ENCODE peak calls at places on chromosomes 11 and 22, in ten cellular contexts. Y, V, D, Z, O, A, J, U, L and B are unnamed samples.

GRCh38 chr11:59172345-59173079 is 580 bp downstream of the DTX4 start:
- DNase-seq in D (no peak), U (peak; percentile 27), O (no peak), Z (peak; percentile 86), L (no peak), V (peak; percentile 71), Y (peak; percentile 70), J (no peak), A (peak; percentile 29), B (peak; percentile 27)

GRCh38 chr22:39943366-39943765 is 16.8 kb upstream of the TMA7B start:
- DNase-seq in Y (no peak), V (no peak), A (no peak), L (no peak), O (peak; percentile 30), J (no peak), U (no peak), Z (peak; percentile 90), D (no peak), B (no peak)

GRCh38 chr11:10528121-10528520 is 12.9 kb downstream of the RNF141 start:
- DNase-seq in D (no peak), A (no peak), Z (no peak), O (no peak), V (no peak), L (no peak), U (no peak), Y (no peak), J (no peak), B (no peak)

GRCh38 chr11:126090452-126090851 is 27.8 kb upstream of the CDON start:
- DNase-seq in V (no peak), Y (no peak), Z (no peak), O (no peak), D (no peak), L (no peak), U (no peak), J (no peak), A (no peak), B (no peak)

GRCh38 chr11:3747704-3748103 is 49.6 kb downstream of the NUP98 start:
- DNase-seq in V (no peak), A (no peak), Z (no peak), O (no peak), U (no peak), D (no peak), L (no peak), Y (no peak), J (no peak), B (no peak)

GRCh38 chr11:68014157-68014965 is 4.2 kb downstream of the ALDH3B1 start:
- DNase-seq in Y (no peak), J (no peak), D (peak; percentile 67), O (no peak), A (no peak), Z (no peak), U (no peak), L (peak; percentile 61), V (no peak), B (no peak)

GRCh38 chr11:77214557-77214956 is 86.5 kb downstream of the MYO7A start:
- DNase-seq in O (no peak), J (no peak), U (no peak), Z (no peak), V (no peak), A (no peak), Y (no peak), L (no peak), D (no peak), B (no peak)

GRCh38 chr22:42417645-42418303 is 14.4 kb downstream of the NFAM1 start:
- DNase-seq in L (no peak), D (no peak), U (no peak), V (no peak), Z (no peak), J (no peak), Y (no peak), O (no peak), A (no peak), B (no peak)

GRCh38 chr11:8219257-8220021 is 44.2 kb downstream of the LMO1 start:
- DNase-seq in Z (peak; percentile 91), Y (peak; percentile 43), L (no peak), J (no peak), A (peak; percentile 62), D (no peak), O (peak; percentile 60), U (no peak), V (peak; percentile 22), B (no peak)

GRCh38 chr11:8250981-8251620 is 12.6 kb downstream of the LMO1 start:
- DNase-seq in D (peak; percentile 7), Z (no peak), Y (no peak), V (no peak), J (peak; percentile 35), L (peak; percentile 9), A (no peak), U (no peak), O (no peak), B (no peak)

GRCh38 chr11:100009728-100010127 is 677.4 kb upstream of the ARHGAP42 start:
- DNase-seq in J (no peak), V (no peak), Y (no peak), Z (no peak), L (no peak), D (no peak), U (no peak), A (no peak), O (no peak), B (no peak)

GRCh38 chr22:44068422-44069191 is 44.5 kb downstream of the PARVB start:
- DNase-seq in V (peak; percentile 53), O (no peak), A (no peak), J (no peak), Z (no peak), D (peak; percentile 36), L (no peak), U (peak; percentile 37), Y (no peak), B (no peak)

DNA sequence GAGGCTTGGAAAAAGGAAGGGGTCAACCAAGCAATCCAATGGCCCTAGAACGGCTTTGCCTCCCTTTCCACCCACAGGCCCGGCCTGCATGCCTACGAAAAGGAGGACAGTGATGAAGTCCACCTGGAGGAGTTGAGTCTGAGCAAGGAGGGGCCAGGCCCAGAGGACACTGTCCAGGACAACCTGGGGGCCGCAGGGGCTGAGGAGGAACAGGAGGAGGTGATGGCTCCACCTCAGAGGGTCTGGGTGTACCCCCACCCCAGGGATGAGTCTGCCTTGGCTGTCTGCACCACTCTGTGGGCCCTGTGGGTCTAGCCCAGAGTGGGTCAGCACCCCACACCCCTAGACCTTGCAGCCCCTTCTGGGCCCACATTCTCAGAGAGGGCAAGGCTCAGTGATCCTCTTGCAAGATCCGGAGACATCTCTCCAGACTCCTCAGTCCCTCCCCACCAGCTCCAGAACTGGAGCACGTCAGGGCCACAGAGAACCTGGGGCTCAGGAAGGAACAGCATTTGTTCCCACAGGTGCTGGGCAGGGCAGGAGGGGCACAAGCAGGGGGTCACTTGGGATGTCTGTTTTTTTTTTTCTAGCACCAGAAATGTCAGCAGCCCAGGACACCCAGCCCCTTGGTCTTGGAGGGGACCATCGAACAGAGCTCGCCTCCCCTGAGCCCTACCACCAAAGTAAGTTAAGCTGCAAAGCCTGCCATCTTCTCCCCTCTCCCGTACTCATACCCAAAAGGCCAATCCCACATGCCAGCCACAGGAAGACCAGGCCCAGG is 8.2 kb downstream of the PRR33 start:
- DNase-seq in L (no peak), Y (no peak), A (no peak), J (no peak), Z (no peak), U (no peak), O (no peak), D (no peak), V (no peak), B (no peak)
- H3K4me1 ChIP-seq in L (no peaks in the 10 kb centered on the region), Y (no peaks in the 10 kb centered on the region), A (peaks cover 18% of the 10 kb centered on the region), J (peaks cover 28% of the 10 kb centered on the region), Z (no peaks in the 10 kb centered on the region), U (peaks cover 50% of the 10 kb centered on the region), O (peaks cover 9% of the 10 kb centered on the region), D (no peaks in the 10 kb centered on the region), V (peaks cover 17% of the 10 kb centered on the region), B (peaks cover 23% of the 10 kb centered on the region)

DNA sequence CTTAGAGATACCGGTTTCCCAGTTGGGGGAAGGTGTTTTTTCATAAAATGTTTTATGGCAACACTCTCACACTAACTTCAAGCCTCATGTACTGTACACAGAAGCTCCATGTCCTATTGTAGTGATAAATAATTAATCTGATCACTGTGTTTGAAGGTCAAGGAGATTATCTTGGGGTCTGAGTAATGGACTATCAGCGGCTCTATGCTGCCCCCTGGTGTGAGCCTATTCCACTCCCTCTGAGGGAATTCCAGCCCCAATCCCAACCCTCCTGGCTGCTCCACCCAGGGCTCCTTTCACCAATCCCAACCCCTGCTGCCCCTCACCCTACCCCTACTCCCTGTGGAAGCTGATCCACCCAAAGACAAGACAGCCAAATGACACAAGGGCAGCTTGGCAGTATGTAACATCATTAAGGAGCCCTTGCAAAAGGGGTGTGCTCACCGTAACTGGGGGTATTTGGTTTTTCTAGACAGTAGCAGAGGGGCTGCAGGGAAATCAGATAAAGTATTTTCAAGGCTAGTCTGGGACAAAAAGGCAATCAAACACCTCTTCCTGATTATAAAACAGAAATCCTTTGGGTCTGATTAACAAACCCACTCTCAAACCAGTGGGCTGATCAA is 22.3 kb downstream of the HPS4 start:
- DNase-seq in Z (peak; percentile 95), V (peak; percentile 56), O (peak; percentile 87), L (peak; percentile 32), A (peak; percentile 69), U (peak; percentile 50), J (peak; percentile 75), D (peak; percentile 44), Y (peak; percentile 57), B (no peak)
- TF ChIP-seq CTCF in Z (peak; percentile 94), V (peak; percentile 60), O (peak; percentile 95), L (peak; percentile 68), A (peak; percentile 71), U (peak; percentile 77), J (peak; percentile 71), D (peak; percentile 52), Y (peak; percentile 72), B (peak; percentile 75)

DNA sequence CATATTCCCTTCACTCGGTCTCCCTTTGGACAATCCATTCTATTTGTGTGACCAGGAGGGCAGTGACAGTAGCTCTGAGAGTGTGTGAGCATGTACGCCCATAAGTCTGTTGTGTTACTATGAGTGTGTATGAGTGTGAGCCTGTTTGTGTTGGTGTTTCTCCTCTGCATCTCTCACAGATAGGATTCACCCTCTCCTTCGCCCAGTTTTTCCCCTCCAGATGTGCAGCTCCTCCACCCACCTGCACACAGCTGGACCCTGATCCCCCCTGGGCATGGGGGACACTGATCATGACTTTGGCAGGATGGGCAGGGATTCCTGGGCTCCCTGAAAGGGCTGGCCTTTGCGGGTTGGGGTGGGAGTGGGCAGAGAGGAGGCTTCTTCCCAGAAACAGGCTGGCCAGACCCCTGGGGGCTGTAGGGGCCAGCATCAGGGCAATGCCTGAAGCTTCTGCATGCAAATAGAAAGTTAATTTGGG is 14.5 kb downstream of the PHLDB1 start:
- DNase-seq in V (no peak), U (no peak), L (no peak), D (no peak), Z (no peak), Y (no peak), O (no peak), A (no peak), J (no peak), B (no peak)
- H3K4me3 ChIP-seq in V (peak overlapping the region; percentile 52), U (peak overlapping the region; percentile 61), L (peak overlapping the region; percentile 36), D (peak overlapping the region; percentile 62), Z (peak overlapping the region; percentile 83), Y (no peak overlapping the region), O (peak overlapping the region; percentile 94), A (no peak overlapping the region), J (peak overlapping the region; percentile 68), B (no peak overlapping the region)

DNA sequence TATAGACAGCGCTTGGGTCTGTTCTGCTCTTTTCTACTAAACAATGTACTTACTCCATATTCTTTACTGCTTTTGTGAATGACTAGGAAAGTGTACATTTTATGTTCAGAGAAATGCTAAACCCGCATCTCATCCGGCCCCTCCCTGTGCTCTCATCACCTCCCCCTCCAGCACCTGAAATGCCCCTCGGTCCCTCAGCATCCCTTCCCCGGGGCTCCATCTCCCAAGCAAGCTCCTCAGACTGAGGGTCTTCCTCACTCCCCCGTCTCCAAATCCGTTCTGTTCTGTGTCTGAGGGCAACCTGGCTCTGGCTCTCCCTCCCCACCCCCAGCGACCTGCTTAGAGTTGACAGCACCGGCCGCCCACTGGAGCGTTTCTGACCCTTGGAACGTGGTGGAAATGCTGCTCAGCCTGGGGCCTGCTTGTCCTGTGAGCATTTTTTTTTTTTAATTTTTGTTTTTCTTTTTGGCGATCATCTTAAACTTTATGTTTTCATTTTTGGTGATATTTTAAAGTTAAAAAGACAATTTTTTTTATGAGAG is 1.4 kb downstream of the SELENOO start:
- DNase-seq in Z (no peak), A (no peak), J (no peak), V (no peak), D (no peak), U (no peak), O (no peak), Y (no peak), L (no peak), B (no peak)
- H3K4me1 ChIP-seq in Z (peaks cover 6% of the 10 kb centered on the region), A (peaks cover 26% of the 10 kb centered on the region), J (peaks cover 37% of the 10 kb centered on the region), V (peaks cover 17% of the 10 kb centered on the region), D (no peaks in the 10 kb centered on the region), U (peaks cover 32% of the 10 kb centered on the region), O (peaks cover 6% of the 10 kb centered on the region), Y (peaks cover 55% of the 10 kb centered on the region), L (no peaks in the 10 kb centered on the region), B (peaks cover 17% of the 10 kb centered on the region)